ENCODE peak calls at places on chromosomes 2 and 18, in nine cellular contexts. I, X, S, N, D, P, U, G and H are unnamed samples. For H3K36me3, the result is how much of the 10 kb centered on the place peaks cover.

GRCh38 chr2:7956126-7956689 is 725.6 kb upstream of the ID2 start:
- DNase-seq in I (no peak), X (peak), S (no peak), N (no peak), D (no peak), P (no peak), U (no peak), G (peak), H (peak)

GRCh38 chr18:50707841-50708240 is 112.0 kb downstream of the MRO start:
- DNase-seq in I (peak), X (no peak), S (no peak), N (no peak), D (peak), P (no peak), U (no peak), G (no peak), H (peak)

GRCh38 chr2:64970495-64970894 is 18.7 kb upstream of the SLC1A4 start:
- DNase-seq in I (no peak), X (no peak), S (no peak), N (no peak), D (no peak), P (no peak), U (no peak), G (no peak), H (no peak)

GRCh38 chr18:61975526-61976326 is 82.9 kb upstream of the RNF152 start:
- DNase-seq in I (no peak), X (no peak), S (no peak), N (no peak), D (no peak), P (no peak), U (no peak), G (no peak), H (no peak)

GRCh38 chr2:114384441-114384840 is 58.0 kb upstream of the DPP10 start:
- DNase-seq in I (no peak), X (no peak), S (no peak), N (no peak), D (no peak), P (no peak), U (no peak), G (no peak), H (no peak)

GRCh38 chr2:226478121-226478809 is 321.4 kb downstream of the IRS1 start:
- DNase-seq in I (peak), X (peak), S (peak), N (peak), D (peak), P (no peak), U (peak), G (peak), H (peak)

GRCh38 chr2:5954509-5954908 is 262.3 kb downstream of the SOX11 start:
- DNase-seq in I (no peak), X (no peak), S (no peak), N (no peak), D (no peak), P (no peak), U (no peak), G (no peak), H (no peak)

GRCh38 chr2:72254831-72255447 is 107.3 kb upstream of the CYP26B1 start:
- DNase-seq in I (no peak), X (no peak), S (no peak), N (no peak), D (no peak), P (no peak), U (no peak), G (no peak), H (no peak)

GRCh38 chr2:26245231-26245732 is 543 bp downstream of the HADHB start:
- DNase-seq in I (peak), X (peak), S (no peak), N (peak), D (no peak), P (peak), U (peak), G (peak), H (peak)

GRCh38 chr2:171553858-171554257 is 31.6 kb downstream of the CYBRD1 start:
- DNase-seq in I (no peak), X (no peak), S (peak), N (no peak), D (peak), P (no peak), U (peak), G (peak), H (no peak)

GRCh38 chr18:50947899-50948298 is 19.9 kb upstream of the ELAC1 start:
- DNase-seq in I (peak), X (no peak), S (no peak), N (peak), D (peak), P (no peak), U (no peak), G (no peak), H (peak)

GRCh38 chr2:172887280-172887679 is 151.6 kb downstream of the RAPGEF4 start:
- DNase-seq in I (no peak), X (no peak), S (no peak), N (no peak), D (no peak), P (no peak), U (no peak), G (no peak), H (no peak)

GRCh38 chr2:26653207-26654060 is 12.3 kb upstream of the CIB4 start:
- DNase-seq in I (no peak), X (peak), S (no peak), N (no peak), D (no peak), P (no peak), U (no peak), G (no peak), H (no peak)

GRCh38 chr2:195656131-195656858 is 731 bp upstream of the SLC39A10 start:
- DNase-seq in I (peak), X (peak), S (no peak), N (peak), D (no peak), P (no peak), U (no peak), G (no peak), H (no peak)

GRCh38 chr2:73444202-73444601 is 58.6 kb downstream of the ALMS1 start:
- DNase-seq in I (no peak), X (no peak), S (no peak), N (no peak), D (no peak), P (no peak), U (no peak), G (no peak), H (no peak)

GRCh38 chr2:79717364-79718007 is 204.6 kb downstream of the CTNNA2 start:
- DNase-seq in I (no peak), X (peak), S (no peak), N (no peak), D (peak), P (no peak), U (no peak), G (peak), H (peak)

GRCh38 chr2:191612496-191612895 is 65.4 kb upstream of the NABP1 start:
- DNase-seq in I (peak), X (no peak), S (no peak), N (peak), D (peak), P (no peak), U (no peak), G (peak), H (peak)

GRCh38 chr2:76679025-76679396 is 843.2 kb downstream of the LRRTM4 start:
- DNase-seq in I (peak), X (no peak), S (no peak), N (no peak), D (no peak), P (no peak), U (no peak), G (no peak), H (no peak)

GRCh38 chr2:102473020-102473419 is at the start of gene SLC9A4:
- DNase-seq in I (peak), X (peak), S (no peak), N (peak), D (peak), P (peak), U (peak), G (peak), H (peak)

GRCh38 chr2:217279130-217279529 is 419.3 kb upstream of the TNP1 start:
- DNase-seq in I (no peak), X (no peak), S (no peak), N (no peak), D (no peak), P (no peak), U (no peak), G (no peak), H (no peak)

GRCh38 chr2:33788044-33788443 is 188.9 kb upstream of the FAM98A start:
- DNase-seq in I (peak), X (no peak), S (no peak), N (no peak), D (no peak), P (no peak), U (no peak), G (peak), H (peak)

GRCh38 chr2:57490746-57491145 is 555.9 kb upstream of the VRK2 start:
- DNase-seq in I (peak), X (no peak), S (no peak), N (peak), D (no peak), P (no peak), U (no peak), G (no peak), H (no peak)

GRCh38 chr2:174051741-174052638 is 86.8 kb upstream of the SP3 start:
- DNase-seq in I (peak), X (peak), S (peak), N (peak), D (peak), P (no peak), U (no peak), G (peak), H (peak)

GRCh38 chr18:44884446-44884845 is 203.8 kb downstream of the SETBP1 start:
- DNase-seq in I (peak), X (no peak), S (no peak), N (peak), D (no peak), P (no peak), U (no peak), G (no peak), H (no peak)

GRCh38 chr2:11404381-11405073 is 60.1 kb upstream of the ROCK2 start:
- DNase-seq in I (no peak), X (no peak), S (no peak), N (no peak), D (no peak), P (no peak), U (no peak), G (no peak), H (no peak)

GRCh38 chr2:230425377-230425776 is 9.4 kb downstream of the SP100 start:
- DNase-seq in I (no peak), X (no peak), S (no peak), N (no peak), D (no peak), P (no peak), U (no peak), G (no peak), H (no peak)

GRCh38 chr2:230434677-230435324 is 18.8 kb downstream of the SP100 start:
- DNase-seq in I (no peak), X (no peak), S (no peak), N (no peak), D (no peak), P (no peak), U (no peak), G (no peak), H (no peak)

GRCh38 chr2:230429513-230429912 is 13.5 kb downstream of the SP100 start:
- DNase-seq in I (no peak), X (no peak), S (no peak), N (no peak), D (no peak), P (no peak), U (no peak), G (no peak), H (no peak)

GRCh38 chr2:230435431-230435830 is 19.4 kb downstream of the SP100 start:
- DNase-seq in I (peak), X (no peak), S (no peak), N (peak), D (no peak), P (no peak), U (no peak), G (no peak), H (no peak)

GRCh38 chr2:230430957-230431635 is 15.1 kb downstream of the SP100 start:
- DNase-seq in I (no peak), X (no peak), S (no peak), N (no peak), D (no peak), P (no peak), U (no peak), G (no peak), H (no peak)
- H3K36me3 ChIP-seq in I (under half), X (under half), S (under half), N (under half), D (under half), P (under half), U (under half), G (under half), H (under half)

GRCh38 chr2:193935114-193935513 is 1721.9 kb upstream of the SLC39A10 start:
- DNase-seq in I (no peak), X (no peak), S (no peak), N (no peak), D (no peak), P (no peak), U (no peak), G (peak), H (no peak)
- H3K36me3 ChIP-seq in I (under half), X (under half), S (under half), N (under half), D (under half), P (under half), U (under half), G (under half), H (under half)

GRCh38 chr2:219140726-219141125 is 19.9 kb downstream of the NHEJ1 start:
- DNase-seq in I (no peak), X (no peak), S (no peak), N (no peak), D (no peak), P (no peak), U (no peak), G (no peak), H (no peak)
- H3K36me3 ChIP-seq in I (under half), X (under half), S (under half), N (under half), D (under half), P (under half), U (under half), G (under half), H (under half)

GRCh38 chr2:218547978-218548377 is 20.2 kb downstream of the USP37 start:
- DNase-seq in I (no peak), X (no peak), S (no peak), N (no peak), D (no peak), P (no peak), U (no peak), G (no peak), H (no peak)
- H3K36me3 ChIP-seq in I (under half), X (half or more), S (under half), N (under half), D (under half), P (under half), U (under half), G (under half), H (half or more)

GRCh38 chr2:38578832-38579231 is 23.9 kb downstream of the HNRNPLL start:
- DNase-seq in I (no peak), X (no peak), S (no peak), N (peak), D (no peak), P (no peak), U (no peak), G (no peak), H (no peak)
- H3K36me3 ChIP-seq in I (under half), X (under half), S (under half), N (under half), D (under half), P (under half), U (under half), G (under half), H (under half)